ENCODE peak calls at places on chromosomes 12 and 14, in five cellular contexts. G is stomach, X is IMR-90, R is tibial nerve, V is Peyer's patch. L is an unnamed sample.

GRCh38 chr14:49637534-49638078 is 2.6 kb upstream of the DNAAF2 start:
- DNase-seq in V (no peak), R (no peak), X (peak; percentile 62), G (no peak), L (no peak)

GRCh38 chr12:42516573-42516972 is 73.0 kb downstream of the PRICKLE1 start:
- DNase-seq in R (no peak), V (no peak), X (no peak), G (no peak), L (no peak)

GRCh38 chr12:97568336-97569180 is 106.0 kb downstream of the RMST start:
- DNase-seq in V (no peak), G (peak; percentile 53), X (no peak), R (no peak), L (no peak)

GRCh38 chr14:34099630-34100029 is 148.8 kb upstream of the EGLN3 start:
- DNase-seq in R (no peak), X (no peak), V (no peak), G (no peak), L (no peak)

GRCh38 chr14:71733210-71733883 is 198.9 kb upstream of the RGS6 start:
- DNase-seq in V (no peak), G (no peak), X (peak; percentile 76), R (no peak), L (no peak)

GRCh38 chr12:47942327-47943230 is 20.8 kb upstream of the TMEM106C start:
- DNase-seq in G (peak; percentile 55), V (peak; percentile 54), X (no peak), R (no peak), L (no peak)

GRCh38 chr12:132354982-132355680 is 25.7 kb upstream of the GALNT9 start:
- DNase-seq in R (no peak), V (no peak), G (no peak), X (no peak), L (no peak)

GRCh38 chr14:55336691-55337090 is 65.5 kb downstream of the FBXO34 start:
- DNase-seq in R (no peak), V (no peak), G (no peak), X (no peak), L (no peak)

GRCh38 chr14:75499084-75499875 is 23.0 kb upstream of the BATF start:
- DNase-seq in R (no peak), X (no peak), G (no peak), V (no peak), L (no peak)

GRCh38 chr14:101087614-101088394 is 184.3 kb upstream of the RTL1 start:
- DNase-seq in X (no peak), R (no peak), G (peak; percentile 7), V (peak; percentile 17), L (peak; percentile 14)

GRCh38 chr12:82857911-82858533 is 171.3 kb downstream of the TMTC2 start:
- DNase-seq in G (no peak), X (no peak), V (no peak), R (no peak), L (no peak)

GRCh38 chr12:27571463-27571862 is 47.5 kb downstream of the PPFIBP1 start:
- DNase-seq in R (no peak), G (no peak), X (peak; percentile 91), V (no peak), L (no peak)

GRCh38 chr14:106277503-106277902 is 751.1 kb downstream of the TMEM121 start:
- DNase-seq in X (no peak), G (peak; percentile 61), R (no peak), V (peak; percentile 60), L (no peak)

GRCh38 chr12:89514751-89515150 is 9.8 kb downstream of the GALNT4 start:
- DNase-seq in V (no peak), X (no peak), R (no peak), G (no peak), L (no peak)

GRCh38 chr14:55707365-55707804 is 127.4 kb downstream of the KTN1 start:
- DNase-seq in X (peak; percentile 76), V (no peak), G (no peak), R (no peak), L (no peak)

GRCh38 chr12:108850854-108851573 is 6.4 kb downstream of the SSH1 start:
- DNase-seq in X (peak; percentile 91), R (no peak), V (peak; percentile 56), G (no peak), L (no peak)

GRCh38 chr12:53481957-53482586 is 17.2 kb downstream of the MAP3K12 start:
- DNase-seq in R (no peak), X (no peak), V (no peak), G (no peak), L (no peak)

GRCh38 chr12:6430124-6430989 is 14.4 kb upstream of the CD27 start:
- DNase-seq in G (peak; percentile 87), V (peak; percentile 89), R (peak; percentile 84), X (peak; percentile 96), L (peak; percentile 91)

GRCh38 chr12:130132831-130133635 is 29.2 kb upstream of the FZD10 start:
- DNase-seq in V (no peak), R (no peak), X (no peak), G (no peak), L (no peak)

GRCh38 chr14:95304342-95304741 is 15.4 kb downstream of the CLMN start:
- DNase-seq in G (no peak), X (no peak), R (no peak), V (no peak), L (no peak)

GRCh38 chr14:28382460-28383220 is 383.9 kb upstream of the FOXG1 start:
- DNase-seq in R (no peak), G (no peak), V (no peak), X (no peak), L (no peak)

GRCh38 chr12:9647825-9648700 is 21.4 kb upstream of the CLEC2D start:
- DNase-seq in G (peak; percentile 79), R (peak; percentile 68), X (peak; percentile 69), V (peak; percentile 96), L (peak; percentile 70)
- TF ChIP-seq POLR2A in G (no peak), R (peak; percentile 45), X (peak; percentile 28), V (no peak), L (no peak)

DNA sequence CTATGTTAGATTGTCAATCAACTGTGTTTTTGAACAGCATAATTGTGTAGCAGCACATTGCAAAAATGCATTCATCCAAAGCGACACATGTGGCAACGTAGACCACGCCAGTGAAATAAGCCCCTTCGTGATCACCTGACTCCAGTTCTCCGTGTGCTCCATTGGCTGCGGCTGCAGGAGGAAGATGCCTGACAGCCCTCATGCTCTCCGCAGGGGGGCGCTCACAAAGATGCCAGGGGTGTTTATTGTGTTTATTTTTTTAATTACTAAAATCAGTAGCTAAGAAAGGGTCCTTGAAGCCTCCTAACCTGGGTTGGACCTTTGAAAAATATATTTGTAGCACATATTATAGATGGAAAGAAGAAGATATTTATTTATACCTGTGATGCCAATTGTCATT is 116.3 kb downstream of the SLC15A4 start:
- DNase-seq in X (no peak), R (no peak), V (no peak), G (no peak), L (no peak)
- TF ChIP-seq CTCF in X (no peak), R (no peak), V (no peak), G (no peak), L (no peak)

GRCh38 chr12:8034802-8035201 is 2.3 kb downstream of the FOXJ2 start:
- DNase-seq in X (no peak), V (no peak), R (no peak), G (no peak), L (no peak)
- H3K4me3 ChIP-seq in X (peak overlapping the region; percentile 84), V (peak overlapping the region; percentile 95), R (peak overlapping the region; percentile 99), G (peak overlapping the region; percentile 81), L (no peak overlapping the region)

GRCh38 chr14:90522585-90523191 is 125.9 kb downstream of the CALM1 start:
- DNase-seq in X (no peak), G (peak; percentile 67), R (no peak), V (no peak), L (no peak)
- TF ChIP-seq POLR2A in X (no peak), G (no peak), R (no peak), V (no peak), L (no peak)

GRCh38 chr12:30687265-30687986 is 8.2 kb downstream of the IPO8 start:
- DNase-seq in V (no peak), R (no peak), G (no peak), X (peak; percentile 31), L (no peak)

GRCh38 chr12:30694971-30695326 is 720 bp downstream of the IPO8 start:
- DNase-seq in X (peak; percentile 35), G (peak; percentile 40), V (peak; percentile 61), R (no peak), L (no peak)

GRCh38 chr12:30692470-30692869 is 3.2 kb downstream of the IPO8 start:
- DNase-seq in G (no peak), X (peak; percentile 18), R (no peak), V (no peak), L (no peak)

GRCh38 chr12:30694412-30694955 is 1.2 kb downstream of the IPO8 start:
- DNase-seq in R (no peak), G (no peak), V (no peak), X (peak; percentile 22), L (no peak)

GRCh38 chr12:30691122-30691879 is 4.4 kb downstream of the IPO8 start:
- DNase-seq in V (peak; percentile 50), G (no peak), R (no peak), X (peak; percentile 85), L (no peak)
- TF ChIP-seq CTCF in V (no peak), G (no peak), R (no peak), X (peak; percentile 4), L (no peak)

GRCh38 chr12:72271741-72272661 is at the start of gene TRHDE:
- DNase-seq in X (peak; percentile 60), V (peak; percentile 42), R (no peak), G (no peak), L (no peak)
- H3K4me3 ChIP-seq in X (peak within 1 kb of the TSS; percentile 92), V (peak within 1 kb of the TSS; percentile 53), R (peak within 1 kb of the TSS; percentile 66), G (peak within 1 kb of the TSS; percentile 53), L (peak within 1 kb of the TSS; percentile 22)

L was measured in lower leg skin.